ENCODE peak calls at places on chromosomes 6 and 20, in seven cellular contexts. F is SK-N-SH, Z is stomach, G is prostate gland, L is suprapubic skin, J is HCT116, U is endothelial cell of umbilical vein. H is an unnamed sample.

GRCh38 chr6:161908872-161909271 is 635.0 kb upstream of the AGPAT4 start:
- DNase-seq in F (no peak), Z (no peak), G (no peak), L (no peak), J (no peak), U (no peak), H (no peak)

GRCh38 chr6:1701668-1702353 is 92.1 kb downstream of the FOXC1 start:
- DNase-seq in F (no peak), Z (no peak), G (no peak), L (no peak), J (no peak), U (no peak), H (no peak)

GRCh38 chr6:131787955-131788712 is 19.7 kb upstream of the ENPP1 start:
- DNase-seq in F (no peak), Z (no peak), G (no peak), L (no peak), J (no peak), U (no peak), H (no peak)

GRCh38 chr6:158649289-158650143 is at the start of gene SYTL3:
- DNase-seq in F (no peak), Z (peak; percentile 64), G (no peak), L (peak; percentile 75), J (no peak), U (peak; percentile 29), H (no peak)

GRCh38 chr6:27297857-27298730 is 14.0 kb downstream of the POM121L2 start:
- DNase-seq in F (no peak), Z (no peak), G (no peak), L (no peak), J (peak; percentile 70), U (peak; percentile 37), H (no peak)

GRCh38 chr20:48898210-48898609 is 23.3 kb upstream of the ARFGEF2 start:
- DNase-seq in F (no peak), Z (no peak), G (no peak), L (no peak), J (no peak), U (no peak), H (no peak)

GRCh38 chr6:139983555-139984276 is 609.3 kb upstream of the CITED2 start:
- DNase-seq in F (no peak), Z (no peak), G (no peak), L (no peak), J (no peak), U (no peak), H (no peak)

GRCh38 chr20:51359401-51359800 is 183.1 kb downstream of the NFATC2 start:
- DNase-seq in F (no peak), Z (no peak), G (no peak), L (no peak), J (no peak), U (no peak), H (no peak)

GRCh38 chr20:43365691-43366090 is 92.0 kb upstream of the SRSF6 start:
- DNase-seq in F (no peak), Z (no peak), G (no peak), L (no peak), J (no peak), U (no peak), H (no peak)

GRCh38 chr20:47784599-47785320 is 521 bp downstream of the SULF2 start:
- DNase-seq in F (peak; percentile 67), Z (no peak), G (peak; percentile 25), L (no peak), J (no peak), U (peak; percentile 47), H (no peak)

GRCh38 chr20:59764037-59764436 is 159.7 kb downstream of the PHACTR3 start:
- DNase-seq in F (no peak), Z (no peak), G (no peak), L (no peak), J (no peak), U (no peak), H (no peak)

GRCh38 chr6:106913676-106914280 is 60.8 kb downstream of the CD24 start:
- DNase-seq in F (no peak), Z (no peak), G (no peak), L (no peak), J (no peak), U (no peak), H (no peak)

GRCh38 chr20:48766205-48766604 is 61.6 kb downstream of the PREX1 start:
- DNase-seq in F (no peak), Z (no peak), G (no peak), L (no peak), J (no peak), U (no peak), H (no peak)

GRCh38 chr6:135128268-135128914 is 52.7 kb upstream of the MYB start:
- DNase-seq in F (no peak), Z (no peak), G (no peak), L (no peak), J (no peak), U (peak; percentile 12), H (no peak)

GRCh38 chr20:31608256-31608980 is 3.3 kb downstream of the ID1 start:
- DNase-seq in F (peak; percentile 81), Z (peak; percentile 92), G (peak; percentile 93), L (peak; percentile 88), J (peak; percentile 91), U (peak; percentile 81), H (no peak)

GRCh38 chr20:52410182-52410647 is 218.6 kb upstream of the ZFP64 start:
- DNase-seq in F (peak; percentile 12), Z (no peak), G (no peak), L (peak; percentile 74), J (no peak), U (no peak), H (peak; percentile 66)

GRCh38 chr20:35883778-35884540 is 70.3 kb downstream of the SCAND1 start:
- DNase-seq in F (peak; percentile 61), Z (peak; percentile 69), G (peak; percentile 54), L (peak; percentile 89), J (peak; percentile 85), U (peak; percentile 88), H (no peak)

GRCh38 chr20:63664861-63665594 is 6.9 kb downstream of the RTEL1 start:
- DNase-seq in F (peak; percentile 55), Z (no peak), G (no peak), L (no peak), J (no peak), U (no peak), H (no peak)

GRCh38 chr6:45327956-45328522 is at the start of gene RUNX2:
- DNase-seq in F (no peak), Z (no peak), G (no peak), L (no peak), J (no peak), U (no peak), H (peak; percentile 55)

GRCh38 chr6:121437861-121438651 is 2.6 kb downstream of the GJA1 start:
- DNase-seq in F (no peak), Z (no peak), G (peak; percentile 51), L (no peak), J (no peak), U (peak; percentile 74), H (no peak)

GRCh38 chr6:153804755-153805330 is 234.2 kb upstream of the OPRM1 start:
- DNase-seq in F (no peak), Z (no peak), G (no peak), L (no peak), J (no peak), U (no peak), H (no peak)

GRCh38 chr20:41136695-41137411 is 490 bp upstream of the PLCG1 start:
- DNase-seq in F (peak; percentile 99), Z (peak; percentile 91), G (peak; percentile 90), L (peak; percentile 93), J (peak; percentile 35), U (peak; percentile 84), H (no peak)
- TF ChIP-seq POLR2AphosphoS5 in F (peak; percentile 70), Z (peak; percentile 83), G (peak; percentile 72), L (no peak), J (peak; percentile 70), U (no peak), H (peak; percentile 89)

GRCh38 chr6:117495873-117496272 is 13.4 kb downstream of the DCBLD1 start:
- DNase-seq in F (no peak), Z (no peak), G (no peak), L (no peak), J (no peak), U (no peak), H (no peak)

GRCh38 chr6:117495425-117495824 is 13.0 kb downstream of the DCBLD1 start:
- DNase-seq in F (no peak), Z (no peak), G (no peak), L (no peak), J (no peak), U (no peak), H (no peak)

GRCh38 chr6:117496383-117496990 is 14.0 kb downstream of the DCBLD1 start:
- DNase-seq in F (no peak), Z (no peak), G (no peak), L (no peak), J (no peak), U (peak; percentile 55), H (no peak)

GRCh38 chr6:117497237-117497636 is 14.8 kb downstream of the DCBLD1 start:
- DNase-seq in F (no peak), Z (no peak), G (no peak), L (no peak), J (no peak), U (peak; percentile 66), H (no peak)

DNA sequence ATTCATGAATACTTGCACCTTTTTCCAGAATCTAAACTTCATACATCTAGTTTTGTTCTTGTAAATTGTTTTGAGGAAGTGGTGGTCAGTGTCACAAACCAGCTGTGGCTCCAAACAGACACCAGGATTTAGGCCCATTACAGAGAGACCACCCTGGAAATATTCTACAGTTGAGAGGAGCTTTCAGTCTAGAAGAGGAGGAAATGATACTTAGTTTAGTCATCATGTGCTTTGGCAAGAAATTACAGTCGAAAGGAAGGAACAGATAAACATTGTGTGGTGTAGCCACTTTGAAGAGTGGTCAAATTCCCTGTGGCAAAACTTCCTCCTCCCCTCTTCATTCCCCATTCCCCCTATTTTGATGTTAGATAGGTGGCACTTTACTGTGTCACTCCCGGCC is 15.7 kb downstream of the DCBLD1 start:
- DNase-seq in F (no peak), Z (no peak), G (no peak), L (no peak), J (no peak), U (peak; percentile 88), H (no peak)
- TF ChIP-seq POLR2AphosphoS5 in F (peak; percentile 55), Z (peak; percentile 23), G (no peak), L (no peak), J (peak; percentile 30), U (peak; percentile 86), H (no peak)

DNA sequence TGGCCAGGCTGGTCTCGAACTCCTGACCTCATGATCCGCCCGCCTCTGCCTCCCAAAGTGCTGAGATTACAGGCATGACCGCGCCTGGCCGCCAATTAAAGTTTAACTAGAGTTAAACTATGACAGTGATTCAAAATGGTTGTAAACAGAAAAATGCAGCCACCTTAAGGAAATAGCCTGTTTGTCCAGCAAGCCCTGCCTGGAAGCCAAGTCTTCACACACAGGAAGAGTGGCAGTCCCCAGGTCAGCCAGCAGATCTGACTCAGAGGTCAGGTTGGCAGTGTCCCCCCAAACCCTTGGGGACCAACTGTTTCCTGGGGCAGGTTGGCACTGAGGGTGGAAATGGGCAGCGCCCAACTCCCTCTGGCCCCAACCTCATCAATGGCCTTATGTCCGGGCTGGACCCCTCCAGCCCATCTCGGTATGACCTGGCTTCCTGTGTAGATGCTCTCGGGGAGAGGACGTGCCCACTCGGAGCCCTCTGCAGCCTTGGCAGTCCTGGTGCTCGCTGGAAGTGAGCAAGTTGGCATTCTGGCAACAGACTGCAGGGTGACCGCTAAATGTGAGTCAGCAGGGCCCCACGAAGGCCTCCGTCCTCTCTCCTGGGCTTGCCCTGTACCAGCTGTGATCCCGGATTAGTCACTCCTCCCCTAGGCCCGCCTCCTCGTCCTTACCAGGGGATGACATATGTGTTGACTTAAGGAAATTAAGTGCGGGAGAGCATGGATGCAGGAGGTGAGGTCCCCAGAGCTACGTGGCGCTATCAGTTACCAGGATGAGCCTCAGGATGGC is 9.7 kb upstream of the HSP90AB1 start:
- DNase-seq in F (peak; percentile 86), Z (peak; percentile 95), G (peak; percentile 93), L (peak; percentile 94), J (peak; percentile 86), U (peak; percentile 98), H (no peak)
- TF ChIP-seq POLR2AphosphoS5 in F (peak; percentile 69), Z (peak; percentile 84), G (peak; percentile 89), L (no peak), J (peak; percentile 65), U (peak; percentile 61), H (no peak)

GRCh38 chr20:46173652-46174468 is 55.7 kb downstream of the CD40 start:
- DNase-seq in F (no peak), Z (no peak), G (no peak), L (no peak), J (no peak), U (no peak), H (no peak)
- TF ChIP-seq POLR2AphosphoS5 in F (no peak), Z (no peak), G (no peak), L (no peak), J (no peak), U (no peak), H (no peak)

H was measured in SK-N-MC.